ENCODE peak calls at places on chromosomes 6 and 20, in four cellular contexts. R, S, D and K are unnamed samples.

GRCh38 chr20:53500651-53501050 is 93.0 kb downstream of the ZNF217 start:
- DNase-seq in R (no peak), S (no peak), D (no peak), K (no peak)

GRCh38 chr6:18506387-18507017 is 119.4 kb downstream of the RNF144B start:
- DNase-seq in R (no peak), S (no peak), D (no peak), K (no peak)

GRCh38 chr6:116447496-116448011 is 13.6 kb upstream of the CALHM6 start:
- DNase-seq in R (peak), S (no peak), D (peak), K (peak)

GRCh38 chr20:57478176-57478575 is 46.8 kb downstream of the CTCFL start:
- DNase-seq in R (no peak), S (no peak), D (no peak), K (no peak)

GRCh38 chr20:45630366-45630765 is 718 bp downstream of the WFDC9 start:
- DNase-seq in R (no peak), S (no peak), D (peak), K (no peak)

GRCh38 chr20:59670786-59671492 is 66.6 kb downstream of the PHACTR3 start:
- DNase-seq in R (no peak), S (no peak), D (no peak), K (no peak)

GRCh38 chr6:116220172-116220571 is 33.7 kb downstream of the TSPYL4 start:
- DNase-seq in R (no peak), S (no peak), D (peak), K (no peak)

GRCh38 chr6:155949256-155949655 is 493.6 kb upstream of the NOX3 start:
- DNase-seq in R (no peak), S (no peak), D (no peak), K (no peak)

GRCh38 chr6:89745728-89746127 is 73.9 kb downstream of the MDN1 start:
- DNase-seq in R (no peak), S (no peak), D (peak), K (no peak)

GRCh38 chr6:135722182-135722581 is 129.3 kb upstream of the PDE7B start:
- DNase-seq in R (no peak), S (no peak), D (no peak), K (no peak)

GRCh38 chr6:155201461-155202226 is 62.2 kb upstream of the CLDN20 start:
- DNase-seq in R (peak), S (peak), D (peak), K (no peak)

DNA sequence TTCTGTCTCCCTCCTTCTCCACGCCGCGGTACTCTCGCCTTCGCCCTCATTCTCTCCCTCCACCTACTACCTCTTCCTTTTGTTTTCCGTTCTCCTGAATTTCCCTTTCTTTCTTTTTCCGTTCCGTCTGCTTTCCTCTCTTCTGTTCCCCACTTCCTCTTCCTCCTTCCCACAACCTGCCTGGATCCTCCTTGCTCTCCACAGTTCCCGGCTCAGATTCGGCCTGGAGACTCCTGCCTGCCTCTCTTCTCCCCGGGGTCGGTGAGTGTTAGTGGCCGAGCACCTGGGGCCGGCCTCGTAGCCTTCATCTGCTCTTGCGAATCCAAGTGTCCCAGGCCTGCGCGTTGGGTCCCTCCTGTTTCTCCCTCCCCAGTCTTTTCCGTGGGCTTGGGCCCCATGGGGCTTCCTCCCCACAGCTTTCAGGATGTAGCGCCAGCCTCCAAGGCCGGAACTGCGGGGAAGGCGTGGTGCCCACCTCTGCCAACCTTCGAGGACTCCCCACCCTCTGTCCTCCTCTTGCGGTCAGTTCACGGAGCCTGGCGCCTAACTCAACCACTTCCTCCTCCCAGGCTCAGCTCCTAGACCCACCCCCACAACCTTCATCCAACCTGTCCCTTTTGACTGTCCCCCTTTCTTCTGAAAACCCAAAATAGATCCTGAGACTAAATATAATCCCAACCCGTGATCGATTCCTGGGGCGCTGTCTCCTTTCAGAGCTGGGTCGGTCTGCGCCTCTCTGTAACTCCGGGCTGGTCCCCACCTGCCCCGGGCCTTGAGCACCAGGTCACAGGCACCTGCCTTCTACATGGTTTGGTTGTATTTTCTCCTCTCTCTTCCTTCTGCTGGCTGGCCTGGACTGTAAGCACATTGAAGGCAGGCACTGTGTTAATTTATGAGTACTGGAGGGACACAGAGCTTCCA is 6.8 kb downstream of the NRN1 start:
- DNase-seq in R (no peak), S (no peak), D (no peak), K (no peak)
- H3K4me3 ChIP-seq in R (no peak), S (no peak), D (peak), K (no peak)

GRCh38 chr20:9514461-9515210 is at the start of gene LAMP5:
- DNase-seq in R (no peak), S (no peak), D (peak), K (no peak)
- H3K4me3 ChIP-seq in R (peak), S (peak), D (no peak), K (no peak)

GRCh38 chr20:34675561-34675960 is 1.3 kb downstream of the PIGU start:
- DNase-seq in R (no peak), S (no peak), D (no peak), K (no peak)
- H3K4me3 ChIP-seq in R (no peak), S (no peak), D (no peak), K (peak)

GRCh38 chr20:50789968-50790650 is 4.8 kb upstream of the BCAS4 start:
- DNase-seq in R (no peak), S (no peak), D (no peak), K (no peak)

GRCh38 chr20:50788868-50789125 is 6.1 kb upstream of the BCAS4 start:
- DNase-seq in R (no peak), S (no peak), D (no peak), K (no peak)

GRCh38 chr20:50792708-50793574 is 1.9 kb upstream of the BCAS4 start:
- DNase-seq in R (no peak), S (no peak), D (no peak), K (no peak)

GRCh38 chr20:50788045-50788867 is 6.6 kb upstream of the BCAS4 start:
- DNase-seq in R (peak), S (no peak), D (peak), K (no peak)

GRCh38 chr20:50790651-50791277 is 4.1 kb upstream of the BCAS4 start:
- DNase-seq in R (peak), S (peak), D (peak), K (no peak)
- H3K4me3 ChIP-seq in R (no peak), S (no peak), D (no peak), K (no peak)

GRCh38 chr6:157240960-157241311 is 82.4 kb downstream of the TMEM242 start:
- DNase-seq in R (no peak), S (no peak), D (no peak), K (no peak)

GRCh38 chr6:157239148-157239547 is 84.2 kb downstream of the TMEM242 start:
- DNase-seq in R (no peak), S (no peak), D (no peak), K (no peak)

GRCh38 chr6:157238346-157238745 is 85.0 kb downstream of the TMEM242 start:
- DNase-seq in R (no peak), S (no peak), D (no peak), K (no peak)

GRCh38 chr6:157240059-157240959 is 83.0 kb downstream of the TMEM242 start:
- DNase-seq in R (no peak), S (no peak), D (peak), K (no peak)

GRCh38 chr6:157239671-157240058 is 83.7 kb downstream of the TMEM242 start:
- DNase-seq in R (no peak), S (no peak), D (no peak), K (no peak)
- H3K4me3 ChIP-seq in R (no peak), S (no peak), D (peak), K (no peak)

GRCh38 chr20:63748356-63749270 is 9.0 kb downstream of the SLC2A4RG start:
- DNase-seq in R (no peak), S (no peak), D (no peak), K (no peak)

GRCh38 chr20:63749597-63750508 is 10.3 kb downstream of the SLC2A4RG start:
- DNase-seq in R (no peak), S (no peak), D (no peak), K (no peak)

GRCh38 chr20:63746766-63747315 is 7.3 kb downstream of the SLC2A4RG start:
- DNase-seq in R (no peak), S (no peak), D (no peak), K (no peak)

GRCh38 chr20:63745961-63746765 is 6.6 kb downstream of the SLC2A4RG start:
- DNase-seq in R (no peak), S (no peak), D (no peak), K (no peak)

GRCh38 chr20:63747622-63748355 is 8.2 kb downstream of the SLC2A4RG start:
- DNase-seq in R (no peak), S (no peak), D (no peak), K (no peak)
- H3K4me3 ChIP-seq in R (no peak), S (no peak), D (no peak), K (no peak)

DNA sequence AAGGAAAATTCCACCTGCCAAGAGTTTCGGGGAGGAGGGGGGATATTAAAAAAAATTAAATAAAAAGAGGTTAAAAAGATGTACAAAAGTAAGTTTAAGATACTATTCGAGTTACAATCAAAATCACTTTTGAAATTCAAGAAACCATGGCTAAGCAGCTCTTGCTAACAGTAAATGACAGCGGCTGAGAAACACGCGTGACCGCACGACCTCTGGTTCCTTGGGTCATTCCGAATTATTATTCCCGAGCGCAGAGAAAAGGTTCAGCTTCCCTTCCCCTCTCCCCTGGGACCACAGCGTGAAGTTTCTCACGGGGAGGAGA is 566 bp downstream of the TMEM242 start:
- DNase-seq in R (no peak), S (no peak), D (no peak), K (no peak)
- H3K4me3 ChIP-seq in R (peak), S (peak), D (peak), K (peak)

DNA sequence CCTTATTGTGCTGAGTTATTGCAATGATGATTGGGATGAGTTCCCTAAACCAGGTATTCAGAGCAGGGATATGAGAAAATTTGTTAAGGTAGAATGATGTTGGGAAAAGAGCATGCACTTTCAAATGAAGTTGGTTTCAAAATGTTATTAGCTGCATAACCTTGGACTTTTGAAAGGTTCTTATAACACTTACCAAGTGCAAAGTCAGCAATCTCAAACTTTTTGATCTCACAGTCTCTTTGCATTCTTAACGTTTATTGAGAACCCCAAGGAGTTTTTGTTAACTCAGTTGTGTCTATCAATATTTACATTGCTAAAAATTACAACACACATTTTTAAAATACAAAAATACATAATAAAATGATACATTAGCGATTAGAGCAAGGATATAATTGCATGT is 802.4 kb downstream of the PHF3 start:
- DNase-seq in R (no peak), S (no peak), D (no peak), K (no peak)
- H3K4me3 ChIP-seq in R (no peak), S (no peak), D (no peak), K (no peak)

GRCh38 chr6:69216127-69216526 is 580.7 kb downstream of the LMBRD1 start:
- DNase-seq in R (no peak), S (no peak), D (no peak), K (no peak)
- H3K4me3 ChIP-seq in R (no peak), S (no peak), D (no peak), K (no peak)

GRCh38 chr6:10837997-10838793 is at the start of gene MAK:
- DNase-seq in R (peak), S (peak), D (peak), K (peak)

GRCh38 chr6:10834823-10835222 is 3.5 kb downstream of the MAK start:
- DNase-seq in R (no peak), S (no peak), D (no peak), K (no peak)

GRCh38 chr6:10837692-10837996 is 695 bp downstream of the MAK start:
- DNase-seq in R (no peak), S (peak), D (no peak), K (no peak)

GRCh38 chr6:10837009-10837691 is 1.2 kb downstream of the MAK start:
- DNase-seq in R (no peak), S (no peak), D (no peak), K (no peak)

GRCh38 chr6:10838794-10839333 is 525 bp upstream of the MAK start:
- DNase-seq in R (no peak), S (peak), D (no peak), K (peak)
- H3K4me3 ChIP-seq in R (peak), S (peak), D (peak), K (peak)